ENCODE peak calls at places on chromosomes 1 and 21, in eight cellular contexts. F, X, K, M, N, Q, W and L are unnamed samples.

GRCh38 chr1:980137-980571 is 1.7 kb downstream of the PERM1 start:
- DNase-seq in F (no peak), X (no peak), K (no peak), M (no peak), N (no peak), Q (no peak), W (no peak), L (no peak)

GRCh38 chr1:40736085-40736531 is 44.6 kb downstream of the NFYC start:
- DNase-seq in F (no peak), X (no peak), K (no peak), M (no peak), N (no peak), Q (no peak), W (no peak), L (no peak)

GRCh38 chr1:116284819-116285390 is 88.1 kb upstream of the ATP1A1 start:
- DNase-seq in F (no peak), X (no peak), K (no peak), M (no peak), N (no peak), Q (no peak), W (no peak), L (no peak)

GRCh38 chr1:5601516-5601915 is 390.7 kb downstream of the NPHP4 start:
- DNase-seq in F (no peak), X (no peak), K (no peak), M (no peak), N (no peak), Q (no peak), W (no peak), L (no peak)

GRCh38 chr1:29129916-29130315 is 6.2 kb upstream of the TMEM200B start:
- DNase-seq in F (no peak), X (no peak), K (no peak), M (no peak), N (no peak), Q (no peak), W (no peak), L (no peak)

GRCh38 chr1:36351222-36351977 is 28.0 kb upstream of the EVA1B start:
- DNase-seq in F (no peak), X (no peak), K (no peak), M (no peak), N (no peak), Q (no peak), W (no peak), L (no peak)

GRCh38 chr1:42692461-42692860 is 10.2 kb downstream of the YBX1 start:
- DNase-seq in F (no peak), X (no peak), K (no peak), M (no peak), N (no peak), Q (no peak), W (no peak), L (no peak)

GRCh38 chr1:243882276-243882675 is 32.2 kb upstream of the AKT3 start:
- DNase-seq in F (no peak), X (no peak), K (no peak), M (no peak), N (no peak), Q (no peak), W (no peak), L (no peak)

GRCh38 chr1:109802136-109802900 is 38.6 kb upstream of the EPS8L3 start:
- DNase-seq in F (no peak), X (no peak), K (peak), M (peak), N (no peak), Q (peak), W (no peak), L (peak)

GRCh38 chr1:50106095-50106761 is 2.5 kb upstream of the ELAVL4 start:
- DNase-seq in F (no peak), X (no peak), K (no peak), M (no peak), N (no peak), Q (no peak), W (no peak), L (no peak)

GRCh38 chr1:60813051-60813450 is 269.3 kb upstream of the NFIA start:
- DNase-seq in F (no peak), X (no peak), K (no peak), M (no peak), N (no peak), Q (no peak), W (no peak), L (no peak)

GRCh38 chr21:35989185-35989735 is 71.1 kb downstream of the SETD4 start:
- DNase-seq in F (no peak), X (no peak), K (no peak), M (no peak), N (no peak), Q (peak), W (no peak), L (no peak)

GRCh38 chr1:67855944-67856343 is 22.7 kb upstream of the GNG12 start:
- DNase-seq in F (no peak), X (no peak), K (no peak), M (no peak), N (no peak), Q (no peak), W (no peak), L (no peak)

GRCh38 chr1:30274937-30275621 is 448.3 kb downstream of the MATN1 start:
- DNase-seq in F (no peak), X (no peak), K (no peak), M (no peak), N (no peak), Q (no peak), W (no peak), L (no peak)

GRCh38 chr1:1006305-1007159 is 6.6 kb upstream of the HES4 start:
- DNase-seq in F (no peak), X (no peak), K (no peak), M (no peak), N (no peak), Q (no peak), W (no peak), L (no peak)

GRCh38 chr1:41417746-41418145 is 56.5 kb downstream of the FOXO6 start:
- DNase-seq in F (no peak), X (no peak), K (no peak), M (no peak), N (no peak), Q (no peak), W (no peak), L (no peak)

GRCh38 chr1:94792473-94792875 is 27.7 kb upstream of the SLC44A3 start:
- DNase-seq in F (peak), X (no peak), K (no peak), M (no peak), N (no peak), Q (no peak), W (no peak), L (no peak)

GRCh38 chr1:29711582-29712274 is 475.4 kb downstream of the PTPRU start:
- DNase-seq in F (no peak), X (no peak), K (no peak), M (no peak), N (no peak), Q (no peak), W (no peak), L (no peak)

GRCh38 chr1:19046972-19047371 is 90.5 kb upstream of the IFFO2 start:
- DNase-seq in F (no peak), X (no peak), K (no peak), M (no peak), N (no peak), Q (no peak), W (no peak), L (no peak)

GRCh38 chr1:233912447-233912846 is 8.0 kb downstream of the SLC35F3 start:
- DNase-seq in F (no peak), X (no peak), K (no peak), M (no peak), N (no peak), Q (no peak), W (no peak), L (no peak)

GRCh38 chr21:42586406-42586805 is 67.0 kb upstream of the PDE9A start:
- DNase-seq in F (no peak), X (no peak), K (no peak), M (no peak), N (no peak), Q (no peak), W (no peak), L (no peak)

GRCh38 chr21:21268885-21269284 is 270.7 kb downstream of the NCAM2 start:
- DNase-seq in F (no peak), X (no peak), K (no peak), M (no peak), N (no peak), Q (no peak), W (no peak), L (no peak)

GRCh38 chr1:201213926-201214325 is 23.3 kb downstream of the IGFN1 start:
- DNase-seq in F (no peak), X (no peak), K (no peak), M (no peak), N (no peak), Q (peak), W (no peak), L (no peak)

GRCh38 chr1:219732814-219733491 is 120.0 kb upstream of the ZC3H11B start:
- DNase-seq in F (no peak), X (no peak), K (no peak), M (no peak), N (no peak), Q (no peak), W (no peak), L (no peak)

GRCh38 chr21:32413697-32414578 is 1.4 kb downstream of the EVA1C start:
- DNase-seq in F (no peak), X (peak), K (no peak), M (no peak), N (no peak), Q (no peak), W (no peak), L (no peak)

GRCh38 chr1:1903224-1903623 is 11.8 kb upstream of the CALML6 start:
- DNase-seq in F (no peak), X (no peak), K (no peak), M (no peak), N (no peak), Q (no peak), W (no peak), L (no peak)

GRCh38 chr1:156704930-156705320 is 458 bp downstream of the CRABP2 start:
- DNase-seq in F (no peak), X (no peak), K (no peak), M (peak), N (no peak), Q (peak), W (no peak), L (peak)

GRCh38 chr1:15222653-15223303 is 24.2 kb upstream of the FHAD1 start:
- DNase-seq in F (no peak), X (no peak), K (no peak), M (no peak), N (no peak), Q (no peak), W (no peak), L (no peak)

GRCh38 chr1:233509596-233509995 is 104.3 kb upstream of the KCNK1 start:
- DNase-seq in F (no peak), X (no peak), K (no peak), M (no peak), N (no peak), Q (no peak), W (no peak), L (no peak)